ENCODE peak calls at places on chromosomes 6 and 20, in six cellular contexts. O, F, R, K, B and X are unnamed samples.

GRCh38 chr20:34065260-34065659 is 46.8 kb downstream of the EIF2S2 start:
- DNase-seq in O (no peak), F (no peak), R (no peak), K (no peak), B (no peak), X (no peak)

GRCh38 chr6:122033564-122034181 is 365.8 kb upstream of the HSF2 start:
- DNase-seq in O (no peak), F (no peak), R (no peak), K (no peak), B (peak), X (no peak)

GRCh38 chr6:181049-181654 is 111.1 kb upstream of the DUSP22 start:
- DNase-seq in O (no peak), F (no peak), R (no peak), K (no peak), B (no peak), X (no peak)

GRCh38 chr20:24109008-24109407 is 120.4 kb upstream of the GGTLC1 start:
- DNase-seq in O (peak), F (no peak), R (no peak), K (no peak), B (no peak), X (no peak)

GRCh38 chr6:37651991-37652390 is 45.7 kb downstream of the MDGA1 start:
- DNase-seq in O (no peak), F (no peak), R (no peak), K (no peak), B (no peak), X (no peak)

GRCh38 chr6:126905917-126906316 is 212.6 kb upstream of the RSPO3 start:
- DNase-seq in O (no peak), F (no peak), R (no peak), K (no peak), B (no peak), X (no peak)

GRCh38 chr6:169982461-169983386 is 231.3 kb downstream of the ERMARD start:
- DNase-seq in O (no peak), F (peak), R (no peak), K (no peak), B (no peak), X (no peak)

GRCh38 chr6:169825558-169826225 is 74.3 kb downstream of the ERMARD start:
- DNase-seq in O (no peak), F (peak), R (no peak), K (no peak), B (no peak), X (no peak)

GRCh38 chr20:910132-910839 is 5.8 kb downstream of the ANGPT4 start:
- DNase-seq in O (no peak), F (no peak), R (peak), K (peak), B (no peak), X (no peak)

GRCh38 chr6:15023448-15023847 is 222.4 kb upstream of the JARID2 start:
- DNase-seq in O (no peak), F (no peak), R (no peak), K (no peak), B (no peak), X (no peak)

GRCh38 chr20:37969949-37970855 is 63.1 kb downstream of the TTI1 start:
- DNase-seq in O (no peak), F (no peak), R (no peak), K (no peak), B (no peak), X (no peak)

GRCh38 chr6:484086-484728 is 92.7 kb downstream of the IRF4 start:
- DNase-seq in O (no peak), F (no peak), R (no peak), K (no peak), B (no peak), X (no peak)

GRCh38 chr20:41133709-41134361 is 3.5 kb upstream of the PLCG1 start:
- DNase-seq in O (peak), F (no peak), R (no peak), K (no peak), B (no peak), X (no peak)

GRCh38 chr6:46490425-46491200 is 636 bp downstream of the RCAN2 start:
- DNase-seq in O (peak), F (peak), R (peak), K (peak), B (no peak), X (peak)

GRCh38 chr6:47363736-47364135 is 54.0 kb upstream of the TNFRSF21 start:
- DNase-seq in O (no peak), F (no peak), R (no peak), K (no peak), B (no peak), X (no peak)

GRCh38 chr20:43941476-43942212 is 27.0 kb downstream of the TOX2 start:
- DNase-seq in O (peak), F (peak), R (no peak), K (no peak), B (no peak), X (no peak)

GRCh38 chr6:2693191-2693590 is 57.5 kb downstream of the MYLK4 start:
- DNase-seq in O (no peak), F (no peak), R (no peak), K (no peak), B (no peak), X (no peak)

GRCh38 chr6:99905209-99906106 is 88.6 kb downstream of the MCHR2 start:
- DNase-seq in O (no peak), F (no peak), R (no peak), K (no peak), B (peak), X (no peak)

GRCh38 chr20:663315-664090 is 10.5 kb upstream of the SRXN1 start:
- DNase-seq in O (no peak), F (no peak), R (no peak), K (no peak), B (no peak), X (no peak)

GRCh38 chr20:53884859-53885654 is 185.3 kb downstream of the BCAS1 start:
- DNase-seq in O (no peak), F (no peak), R (no peak), K (no peak), B (no peak), X (no peak)

GRCh38 chr20:55830124-55830828 is 175.0 kb downstream of the CBLN4 start:
- DNase-seq in O (no peak), F (no peak), R (no peak), K (no peak), B (no peak), X (no peak)

GRCh38 chr6:131029661-131030297 is 33.3 kb downstream of the EPB41L2 start:
- DNase-seq in O (no peak), F (no peak), R (no peak), K (no peak), B (no peak), X (no peak)

GRCh38 chr6:3471711-3472110 is 14.9 kb upstream of the SLC22A23 start:
- DNase-seq in O (no peak), F (no peak), R (no peak), K (no peak), B (no peak), X (no peak)

GRCh38 chr6:37987008-37987407 is 167.5 kb downstream of the ZFAND3 start:
- DNase-seq in O (no peak), F (no peak), R (no peak), K (no peak), B (no peak), X (no peak)

GRCh38 chr20:53580376-53581111 is 13.1 kb downstream of the ZNF217 start:
- DNase-seq in O (no peak), F (no peak), R (no peak), K (no peak), B (no peak), X (peak)

GRCh38 chr6:40907198-40907701 is 131.8 kb downstream of the UNC5CL start:
- DNase-seq in O (peak), F (no peak), R (peak), K (no peak), B (no peak), X (peak)

GRCh38 chr6:6825986-6826901 is 237.7 kb downstream of the LY86 start:
- DNase-seq in O (peak), F (no peak), R (no peak), K (peak), B (no peak), X (peak)
- H3K4me3 ChIP-seq in O (no peak), F (no peak), R (no peak), K (peak), B (no peak), X (no peak)

DNA sequence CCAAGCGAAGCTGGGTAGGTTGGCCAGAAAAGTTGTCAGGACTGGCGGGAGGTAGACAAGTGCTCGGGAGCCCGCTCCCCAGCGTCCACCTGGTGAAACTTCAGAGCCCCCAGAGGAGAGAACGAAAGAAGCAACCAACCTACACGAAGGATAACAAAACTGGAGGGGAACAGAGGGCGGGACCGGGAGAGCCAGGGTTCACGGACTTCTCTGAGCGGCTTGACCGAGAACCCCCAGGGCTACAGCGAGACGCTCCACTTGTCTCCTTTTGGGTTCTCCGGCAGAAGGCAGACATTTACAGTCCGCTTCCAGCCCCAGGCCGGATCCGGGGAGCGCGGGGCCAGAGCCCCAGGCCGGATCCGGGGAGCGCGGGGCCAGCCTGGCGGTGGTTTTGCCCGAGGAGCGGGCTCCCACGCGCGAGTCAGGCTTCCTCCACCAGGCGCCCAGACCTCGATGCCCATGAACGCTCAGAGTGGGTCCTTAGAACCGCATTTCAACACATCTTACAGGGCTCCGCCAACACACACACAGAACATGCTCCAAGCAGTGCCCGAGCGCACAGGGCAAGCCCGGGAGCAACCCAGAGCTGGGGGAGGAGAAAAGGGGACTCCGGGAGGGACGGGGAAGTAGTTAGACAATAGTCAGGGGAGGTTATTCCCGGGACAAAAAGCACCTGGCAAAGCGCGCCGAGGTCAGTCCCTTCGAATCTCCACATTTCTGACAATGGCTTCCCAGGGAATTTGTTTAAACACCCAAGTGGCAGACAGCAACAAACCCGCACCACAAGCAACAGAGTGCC is 1.1 kb downstream of the PTPRK start:
- DNase-seq in O (peak), F (peak), R (peak), K (peak), B (no peak), X (peak)
- TF ChIP-seq POLR2A in O (no peak), F (peak), R (no peak), K (no peak), B (no peak), X (no peak)

GRCh38 chr6:31727717-31728671 is 1.1 kb downstream of the DDAH2 start:
- DNase-seq in O (no peak), F (no peak), R (no peak), K (no peak), B (no peak), X (no peak)
- H3K4me3 ChIP-seq in O (peak), F (peak), R (peak), K (peak), B (no peak), X (no peak)

GRCh38 chr6:4774296-4774695 is 1.9 kb upstream of the CDYL start:
- DNase-seq in O (no peak), F (no peak), R (no peak), K (no peak), B (no peak), X (no peak)

GRCh38 chr6:4774715-4775590 is 1.3 kb upstream of the CDYL start:
- DNase-seq in O (peak), F (no peak), R (no peak), K (peak), B (no peak), X (peak)

GRCh38 chr6:4776493-4776966 is 326 bp downstream of the CDYL start:
- DNase-seq in O (no peak), F (no peak), R (no peak), K (no peak), B (no peak), X (peak)

GRCh38 chr6:4776967-4777925 is 1.0 kb downstream of the CDYL start:
- DNase-seq in O (peak), F (no peak), R (no peak), K (no peak), B (no peak), X (no peak)

DNA sequence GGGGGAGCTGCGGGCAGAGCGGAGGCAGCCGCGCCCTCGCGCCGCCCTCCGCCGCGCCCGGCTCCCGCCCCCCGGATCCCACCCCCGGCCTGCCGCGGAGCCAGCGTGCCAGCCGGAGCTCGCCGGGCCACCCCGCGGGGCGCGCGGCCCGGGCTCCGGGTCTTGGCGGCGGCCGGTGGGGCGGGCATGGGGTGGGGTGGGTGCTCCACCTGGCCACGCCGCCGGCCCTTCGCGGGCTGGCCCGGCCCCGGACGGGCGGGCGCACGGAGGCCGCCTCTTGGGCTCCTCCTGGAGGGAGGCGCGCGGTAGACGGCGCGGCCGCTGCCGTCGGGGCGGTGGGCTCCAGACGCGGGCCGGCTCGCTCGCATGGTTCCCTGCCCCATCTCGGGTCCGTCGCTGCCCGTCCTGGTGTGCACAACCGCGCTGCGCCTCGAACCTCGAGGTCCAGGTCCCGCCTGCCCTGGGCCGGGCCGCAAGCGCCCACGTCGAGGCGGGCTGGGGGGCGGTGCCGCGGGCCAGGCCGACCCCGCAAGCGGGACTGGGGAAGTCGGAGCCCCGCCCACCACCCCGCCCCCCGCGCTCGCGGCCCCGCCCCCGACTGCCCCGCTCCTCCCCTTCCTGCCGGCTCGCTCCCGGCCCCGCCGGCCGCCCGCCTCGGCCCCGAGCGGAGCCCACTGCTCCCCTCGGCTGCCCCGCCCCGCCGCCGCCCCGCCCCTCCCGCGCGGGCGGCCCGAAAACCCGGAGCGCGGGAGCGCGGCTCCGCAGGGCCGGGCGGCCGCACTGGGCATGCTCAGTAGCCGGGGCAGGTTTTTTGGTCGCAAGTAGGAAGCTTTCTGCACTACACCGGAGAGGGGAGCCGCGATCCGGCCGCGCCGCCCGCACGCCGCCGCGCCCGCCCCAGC is at the start of gene CDYL:
- DNase-seq in O (peak), F (peak), R (peak), K (peak), B (peak), X (peak)
- TF ChIP-seq POLR2A in O (peak), F (no peak), R (no peak), K (peak), B (no peak), X (no peak)